ENCODE peak calls at places on chromosomes 11 and 22, in four cellular contexts. A is stomach, H is ovary, O is HepG2. G is an unnamed sample.

GRCh38 chr22:49975543-49976389 is 15.2 kb downstream of the PIM3 start:
- DNase-seq in A (peak; percentile 23), O (no peak), H (no peak), G (no peak)

GRCh38 chr22:43923631-43924548 is at the start of gene PNPLA3:
- DNase-seq in A (peak; percentile 90), H (peak; percentile 95), O (peak; percentile 77), G (no peak)

GRCh38 chr22:50269573-50270301 is 443 bp downstream of the MAPK11 start:
- DNase-seq in H (peak; percentile 80), A (no peak), O (no peak), G (no peak)

GRCh38 chr22:45968751-45969413 is 8.1 kb downstream of the WNT7B start:
- DNase-seq in A (no peak), H (no peak), O (no peak), G (no peak)

GRCh38 chr11:117604349-117604995 is 192.5 kb downstream of the DSCAML1 start:
- DNase-seq in H (no peak), A (no peak), O (no peak), G (no peak)

GRCh38 chr11:126404367-126404766 is 48.9 kb downstream of the ST3GAL4 start:
- DNase-seq in A (no peak), H (no peak), O (no peak), G (no peak)

GRCh38 chr22:31244044-31244942 is 32.2 kb downstream of the LIMK2 start:
- DNase-seq in O (peak; percentile 43), H (no peak), A (no peak), G (no peak)

GRCh38 chr11:74611369-74611861 is 19.0 kb downstream of the POLD3 start:
- DNase-seq in A (no peak), H (no peak), O (peak; percentile 36), G (no peak)

GRCh38 chr11:125429174-125429707 is 66.8 kb downstream of the FEZ1 start:
- DNase-seq in A (peak; percentile 51), H (peak; percentile 71), O (peak; percentile 35), G (no peak)

GRCh38 chr22:24542641-24543040 is 12.3 kb downstream of the GUCD1 start:
- DNase-seq in H (no peak), O (no peak), A (peak; percentile 83), G (no peak)

GRCh38 chr22:17739196-17739975 is 34.9 kb downstream of the BID start:
- DNase-seq in O (no peak), H (no peak), A (no peak), G (no peak)

GRCh38 chr11:22875869-22876473 is 15.7 kb upstream of the CCDC179 start:
- DNase-seq in O (peak; percentile 85), H (peak; percentile 48), A (peak; percentile 74), G (no peak)

GRCh38 chr11:114111369-114112042 is 52.0 kb downstream of the ZBTB16 start:
- DNase-seq in O (no peak), H (no peak), A (no peak), G (no peak)

GRCh38 chr22:22968366-22968765 is 80.8 kb downstream of the IGLL5 start:
- DNase-seq in O (no peak), H (no peak), A (no peak), G (no peak)

GRCh38 chr22:43376765-43377485 is 33.8 kb upstream of the SCUBE1 start:
- DNase-seq in O (no peak), A (peak; percentile 50), H (peak; percentile 36), G (no peak)

GRCh38 chr22:38468761-38469305 is 937 bp downstream of the KDELR3 start:
- DNase-seq in H (peak; percentile 39), O (no peak), A (no peak), G (no peak)

GRCh38 chr11:46523290-46523689 is 70.5 kb downstream of the AMBRA1 start:
- DNase-seq in O (no peak), A (no peak), H (no peak), G (no peak)

GRCh38 chr11:1048375-1049070 is 12.0 kb upstream of the MUC6 start:
- DNase-seq in H (peak; percentile 16), A (no peak), O (no peak), G (no peak)

GRCh38 chr11:96162816-96163499 is 180.0 kb downstream of the MAML2 start:
- DNase-seq in A (no peak), H (no peak), O (no peak), G (no peak)

GRCh38 chr11:46295312-46295995 is 18.0 kb downstream of the CREB3L1 start:
- DNase-seq in O (peak; percentile 27), H (peak; percentile 87), A (peak; percentile 61), G (no peak)

GRCh38 chr11:74004694-74005615 is 3.9 kb downstream of the UCP3 start:
- DNase-seq in O (no peak), A (peak; percentile 53), H (no peak), G (no peak)

GRCh38 chr11:45503311-45503710 is 162.1 kb downstream of the CHST1 start:
- DNase-seq in A (no peak), O (no peak), H (no peak), G (no peak)

GRCh38 chr11:104033134-104033533 is 3.3 kb upstream of the DDI1 start:
- DNase-seq in H (no peak), A (no peak), O (peak; percentile 73), G (no peak)

GRCh38 chr11:36394056-36394455 is 98.0 kb downstream of the PRR5L start:
- DNase-seq in H (no peak), A (no peak), O (no peak), G (no peak)

GRCh38 chr11:85752890-85753581 is 57.9 kb downstream of the SYTL2 start:
- DNase-seq in H (no peak), O (no peak), A (peak; percentile 49), G (no peak)

GRCh38 chr11:130612291-130612802 is 163.9 kb downstream of the ADAMTS15 start:
- DNase-seq in H (no peak), O (no peak), A (no peak), G (no peak)

GRCh38 chr11:1116666-1117390 is 40.9 kb upstream of the MUC5AC start:
- DNase-seq in H (peak; percentile 19), O (no peak), A (no peak), G (no peak)

GRCh38 chr11:27083782-27084181 is 43.2 kb downstream of the BBOX1 start:
- DNase-seq in A (no peak), H (no peak), O (no peak), G (no peak)

GRCh38 chr22:17199131-17199731 is 20.0 kb downstream of the ADA2 start:
- DNase-seq in H (peak; percentile 41), A (no peak), O (no peak), G (no peak)

GRCh38 chr11:636511-637332 is at the start of gene DRD4:
- DNase-seq in H (peak; percentile 61), A (no peak), O (no peak), G (no peak)

GRCh38 chr11:95229199-95230053 is 1.6 kb downstream of the SESN3 start:
- DNase-seq in A (no peak), H (no peak), O (no peak), G (no peak)

GRCh38 chr11:76278526-76278925 is 72.2 kb upstream of the WNT11 start:
- DNase-seq in O (no peak), H (no peak), A (no peak), G (no peak)

GRCh38 chr11:73143126-73143838 is 1.2 kb upstream of the FCHSD2 start:
- DNase-seq in A (no peak), H (no peak), O (peak; percentile 67), G (peak; percentile 50)

GRCh38 chr11:121476379-121477032 is 23.7 kb upstream of the SORL1-AS1 start:
- DNase-seq in H (no peak), A (no peak), O (peak; percentile 83), G (no peak)
- TF ChIP-seq EP300 in H (no peak), A (no peak), O (peak; percentile 52), G (no peak)

GRCh38 chr22:26053737-26054316 is 115.4 kb upstream of the SEZ6L start:
- DNase-seq in A (no peak), O (no peak), H (no peak), G (no peak)
- H3K27me3 ChIP-seq in A (no peaks in the 10 kb centered on the region), O (no peaks in the 10 kb centered on the region), H (no peaks in the 10 kb centered on the region), G (no peaks in the 10 kb centered on the region)

DNA sequence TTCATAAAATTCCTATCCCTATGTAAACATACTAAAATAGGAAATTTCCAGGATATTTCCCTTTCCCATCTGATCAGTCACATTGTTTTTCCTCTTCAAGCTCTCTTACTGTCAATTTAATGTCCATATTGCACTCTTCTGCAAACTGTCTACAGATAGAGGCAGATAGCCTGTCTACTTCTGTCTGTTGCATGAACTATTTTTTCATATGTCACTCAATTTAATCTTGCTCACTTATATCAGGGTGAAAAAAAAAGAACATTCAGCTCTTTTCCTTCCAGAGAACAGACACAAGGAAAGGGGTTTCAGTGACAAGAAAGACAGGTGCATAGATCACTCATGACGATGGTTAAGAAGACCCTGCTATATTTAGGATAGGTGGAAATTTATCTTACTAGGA is 1013.9 kb upstream of the CCDC90B start:
- DNase-seq in H (no peak), A (no peak), O (no peak), G (no peak)
- TF ChIP-seq EP300 in H (no peak), A (no peak), O (no peak), G (no peak)

DNA sequence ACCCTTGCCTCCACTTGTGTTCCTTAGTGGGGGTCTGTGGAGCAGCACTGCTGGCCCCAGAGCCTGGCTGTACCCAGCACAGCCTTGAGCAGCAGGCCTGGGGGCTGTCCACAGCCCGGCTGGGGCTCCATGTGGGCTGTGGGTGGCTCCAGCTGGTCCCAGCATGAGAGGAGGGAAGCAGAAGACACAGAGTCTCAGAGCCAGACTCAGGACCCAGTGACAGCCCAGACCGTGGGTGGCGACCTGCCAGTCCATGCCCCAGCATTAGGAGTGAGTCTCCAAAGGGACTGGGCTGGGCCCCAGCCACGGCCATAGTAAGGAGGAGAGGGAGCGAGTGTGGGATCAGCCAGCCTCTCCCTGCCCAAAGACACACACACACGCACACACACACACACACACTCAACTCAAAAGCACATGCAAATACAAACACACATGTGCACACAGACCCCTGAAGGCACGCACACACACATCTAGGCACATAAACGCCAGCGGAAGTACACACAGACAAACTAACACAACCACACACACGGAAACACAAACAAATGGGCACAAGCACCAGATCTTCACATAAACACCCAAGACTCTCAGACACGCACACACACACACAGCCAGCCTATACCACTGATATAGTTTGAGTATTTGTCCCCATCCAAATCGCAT is 16.7 kb upstream of the LRRC10B start:
- DNase-seq in O (no peak), A (no peak), H (no peak), G (no peak)
- H3K27me3 ChIP-seq in O (peaks cover 3% of the 10 kb centered on the region), A (no peaks in the 10 kb centered on the region), H (no peaks in the 10 kb centered on the region), G (no peaks in the 10 kb centered on the region)

G was measured in esophagus muscularis mucosa.